ENCODE peak calls at places on chromosomes 12 and 14, in six cellular contexts. X is body of pancreas, F is stomach, N is uterus, S is ovary, I is HepG2. K is an unnamed sample. For H3K4me1, the result is how much of the 10 kb centered on the place peaks cover.

GRCh38 chr14:105490318-105490571 is 801 bp upstream of the TEDC1 start:
- DNase-seq in X (no peak), S (peak), I (no peak), F (no peak), N (no peak), K (no peak)

GRCh38 chr12:108332791-108333382 is 6.2 kb downstream of the CMKLR1 start:
- DNase-seq in F (no peak), I (no peak), X (no peak), N (no peak), S (no peak), K (peak)

GRCh38 chr12:118150625-118151024 is 14.7 kb downstream of the PEBP1 start:
- DNase-seq in I (no peak), N (no peak), F (no peak), X (no peak), S (no peak), K (no peak)

GRCh38 chr12:31020385-31021166 is 53.1 kb upstream of the DDX11 start:
- DNase-seq in N (no peak), S (no peak), F (peak), X (no peak), I (no peak), K (no peak)

GRCh38 chr14:81472096-81472800 is 61.4 kb downstream of the SEL1L start:
- DNase-seq in S (no peak), X (no peak), F (no peak), N (no peak), I (no peak), K (no peak)

GRCh38 chr12:27545666-27546065 is 21.7 kb downstream of the PPFIBP1 start:
- DNase-seq in X (no peak), S (no peak), N (no peak), I (no peak), F (no peak), K (no peak)

GRCh38 chr14:87869619-87870583 is 123.1 kb downstream of the GALC start:
- DNase-seq in X (no peak), F (no peak), I (no peak), S (no peak), N (no peak), K (no peak)

GRCh38 chr14:100406505-100407131 is 83.5 kb downstream of the SLC25A47 start:
- DNase-seq in I (peak), X (peak), F (peak), S (no peak), N (no peak), K (peak)

GRCh38 chr12:47808049-47808448 is 11.7 kb downstream of the HDAC7 start:
- DNase-seq in X (no peak), I (no peak), N (no peak), F (no peak), S (peak), K (peak)

GRCh38 chr14:65195042-65195719 is 92.9 kb upstream of the MAX start:
- DNase-seq in S (no peak), I (peak), N (no peak), F (no peak), X (no peak), K (no peak)

GRCh38 chr12:130508318-130508717 is 170.6 kb downstream of the PIWIL1 start:
- DNase-seq in S (no peak), N (no peak), I (no peak), X (no peak), F (no peak), K (no peak)

GRCh38 chr14:104370256-104370870 is 209.2 kb upstream of the C14orf180 start:
- DNase-seq in S (no peak), N (no peak), F (peak), I (peak), X (peak), K (peak)

GRCh38 chr14:105486974-105487448 is 325 bp downstream of the CRIP1 start:
- DNase-seq in F (no peak), I (no peak), X (no peak), N (peak), S (peak), K (no peak)

GRCh38 chr12:25421651-25422150 is 131.4 kb downstream of the LMNTD1 start:
- DNase-seq in I (no peak), F (no peak), S (no peak), N (no peak), X (no peak), K (no peak)

GRCh38 chr14:76597387-76597786 is 163.9 kb upstream of the VASH1 start:
- DNase-seq in I (no peak), F (no peak), X (no peak), S (no peak), N (no peak), K (no peak)

GRCh38 chr14:64279719-64280668 is 14.2 kb downstream of the ESR2 start:
- DNase-seq in I (no peak), N (no peak), X (no peak), F (peak), S (no peak), K (no peak)

GRCh38 chr12:120955232-120955631 is 23.1 kb upstream of the HNF1A start:
- DNase-seq in X (no peak), I (no peak), S (no peak), F (no peak), N (no peak), K (no peak)

GRCh38 chr12:7061138-7061537 is 620 bp downstream of the C1S start:
- DNase-seq in S (no peak), F (no peak), I (no peak), X (no peak), N (peak), K (no peak)

GRCh38 chr14:67653651-67654280 is 20.7 kb downstream of the VTI1B start:
- DNase-seq in I (no peak), S (no peak), N (no peak), X (no peak), F (no peak), K (no peak)

GRCh38 chr12:13209279-13210021 is 12.9 kb downstream of the EMP1 start:
- DNase-seq in S (no peak), I (no peak), F (no peak), X (no peak), N (no peak), K (no peak)

GRCh38 chr12:122871851-122872785 is 23.8 kb downstream of the VPS37B start:
- DNase-seq in N (peak), I (no peak), S (no peak), F (peak), X (peak), K (peak)

GRCh38 chr12:24455811-24456210 is 493.1 kb downstream of the BCAT1 start:
- DNase-seq in S (no peak), X (no peak), N (no peak), I (no peak), F (no peak), K (no peak)

GRCh38 chr14:64714432-64715025 is 10.3 kb downstream of the PLEKHG3 start:
- DNase-seq in N (peak), X (no peak), S (no peak), F (no peak), I (no peak), K (no peak)

GRCh38 chr12:26988703-26989102 is 25.5 kb downstream of the TM7SF3 start:
- DNase-seq in X (no peak), N (no peak), F (no peak), S (no peak), I (no peak), K (no peak)

GRCh38 chr12:123485756-123486155 is 27.8 kb downstream of the SNRNP35 start:
- DNase-seq in X (no peak), S (no peak), I (no peak), N (no peak), F (no peak), K (no peak)

GRCh38 chr12:32460638-32461037 is 61.3 kb downstream of the FGD4 start:
- DNase-seq in S (no peak), F (no peak), N (no peak), I (no peak), X (no peak), K (no peak)

GRCh38 chr14:81401420-81402122 is 1.4 kb upstream of the STON2 start:
- DNase-seq in F (no peak), S (no peak), N (no peak), X (no peak), I (no peak), K (no peak)

GRCh38 chr12:52655251-52655650 is 3.2 kb upstream of the KRT2 start:
- DNase-seq in F (no peak), X (no peak), N (no peak), I (no peak), S (no peak), K (no peak)

GRCh38 chr12:49413010-49413409 is 45.7 kb downstream of the SPATS2 start:
- DNase-seq in N (no peak), S (no peak), X (no peak), I (no peak), F (no peak), K (no peak)

GRCh38 chr12:26848156-26848825 is 15.3 kb upstream of the ITPR2 start:
- DNase-seq in X (no peak), N (no peak), F (no peak), I (no peak), S (no peak), K (no peak)

GRCh38 chr14:93938766-93939303 is 11.7 kb downstream of the FAM181A start:
- DNase-seq in F (no peak), S (no peak), I (no peak), N (no peak), X (no peak), K (no peak)

GRCh38 chr14:101538865-101539264 is 22.4 kb upstream of the DIO3 start:
- DNase-seq in X (no peak), S (no peak), N (no peak), F (no peak), I (no peak), K (no peak)

GRCh38 chr14:72699852-72700257 is 194.0 kb downstream of the DPF3 start:
- DNase-seq in X (no peak), N (no peak), I (no peak), S (no peak), F (no peak), K (no peak)

GRCh38 chr12:26379777-26380467 is 184.5 kb downstream of the SSPN start:
- DNase-seq in F (no peak), X (no peak), N (no peak), I (no peak), S (no peak), K (no peak)

GRCh38 chr14:91254456-91254855 is 10.0 kb upstream of the GPR68 start:
- DNase-seq in S (no peak), N (no peak), I (no peak), X (no peak), F (no peak), K (no peak)

GRCh38 chr14:49449749-49450148 is 136.4 kb downstream of the RPS29 start:
- DNase-seq in I (no peak), N (no peak), X (no peak), S (no peak), F (no peak), K (no peak)

DNA sequence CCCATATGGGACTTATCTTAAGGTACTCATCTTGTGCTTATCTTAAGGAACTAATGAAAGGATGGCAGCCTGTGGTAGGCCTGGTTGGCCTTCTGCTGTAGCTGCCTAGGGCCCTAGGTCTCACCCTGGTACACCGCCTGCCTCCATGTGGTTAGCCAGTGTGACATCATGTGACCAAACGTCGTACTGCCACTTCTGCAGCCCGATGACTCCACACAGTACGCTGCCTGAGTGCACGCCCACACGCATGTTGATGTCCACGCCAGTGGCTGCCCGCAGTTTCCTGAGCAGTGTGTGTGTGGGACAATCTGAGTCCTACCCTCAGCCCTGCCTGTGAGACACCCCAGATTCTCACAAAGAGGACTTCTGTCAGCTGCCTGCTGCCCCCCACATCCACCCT is 5.1 kb downstream of the ADCY4 start:
- DNase-seq in S (no peak), N (no peak), I (no peak), F (peak), X (peak), K (no peak)
- TF ChIP-seq POLR2A in S (no peak), N (no peak), I (no peak), F (no peak), X (no peak), K (no peak)

DNA sequence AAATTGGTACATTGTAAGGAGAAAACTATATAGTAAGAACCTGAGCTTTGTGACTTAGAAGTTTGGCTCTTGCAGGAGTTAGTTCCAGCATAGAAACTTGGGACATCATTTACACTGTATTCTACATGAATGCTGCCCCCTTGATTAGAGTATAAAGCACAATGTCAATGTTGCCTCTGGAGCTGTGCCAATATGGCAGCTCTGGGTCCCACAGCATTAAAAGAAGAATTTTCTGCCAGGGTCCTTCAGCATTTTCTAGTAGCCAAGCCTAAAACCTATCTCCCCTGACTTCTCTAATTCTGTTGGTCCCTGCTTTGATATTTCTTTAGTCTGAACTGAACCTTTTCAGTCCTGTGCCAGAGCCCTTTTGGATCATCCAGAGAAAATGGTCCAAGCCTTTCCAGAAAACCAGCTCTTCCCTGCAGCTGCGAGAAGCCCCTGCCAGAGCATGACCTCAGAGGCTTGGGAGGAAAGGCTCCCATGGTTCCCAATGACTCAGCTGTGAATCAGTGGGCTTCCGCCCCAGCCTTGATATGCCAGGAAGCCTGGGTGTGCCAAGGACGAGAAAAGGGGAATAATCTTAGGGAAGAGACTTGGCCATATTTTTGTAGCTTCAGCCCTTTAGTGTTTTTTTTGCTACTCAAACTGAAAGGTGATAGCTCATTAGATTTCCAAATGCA is 43.2 kb downstream of the PLEKHG7 start:
- DNase-seq in N (peak), X (peak), F (peak), S (peak), I (no peak), K (peak)
- H3K4me3 ChIP-seq in N (no peak), X (no peak), F (no peak), S (no peak), I (no peak), K (no peak)

GRCh38 chr12:57131896-57132744 is 3.8 kb downstream of the LRP1 start:
- DNase-seq in S (no peak), I (no peak), F (no peak), X (no peak), N (no peak), K (no peak)

GRCh38 chr12:57133916-57134315 is 5.6 kb downstream of the LRP1 start:
- DNase-seq in I (no peak), S (no peak), X (no peak), N (peak), F (no peak), K (no peak)

GRCh38 chr12:57130941-57131340 is 2.7 kb downstream of the LRP1 start:
- DNase-seq in N (no peak), S (no peak), X (no peak), I (peak), F (no peak), K (no peak)

GRCh38 chr12:57134949-57135348 is 6.7 kb downstream of the LRP1 start:
- DNase-seq in I (no peak), S (no peak), X (no peak), F (no peak), N (peak), K (no peak)

GRCh38 chr12:57133013-57133569 is 4.8 kb downstream of the LRP1 start:
- DNase-seq in I (no peak), X (no peak), S (no peak), N (peak), F (no peak), K (no peak)
- H3K4me1 ChIP-seq in I (half or more), X (under half), S (under half), N (under half), F (half or more), K (under half)

GRCh38 chr12:110347767-110348166 is 55.7 kb downstream of the ANAPC7 start:
- DNase-seq in S (no peak), F (no peak), X (no peak), N (no peak), I (no peak), K (no peak)

GRCh38 chr12:110349096-110349495 is 54.4 kb downstream of the ANAPC7 start:
- DNase-seq in I (no peak), X (no peak), S (no peak), F (no peak), N (no peak), K (no peak)

GRCh38 chr12:110351119-110351518 is 52.4 kb downstream of the ANAPC7 start:
- DNase-seq in N (no peak), F (no peak), X (no peak), I (no peak), S (no peak), K (no peak)

GRCh38 chr12:110348431-110349059 is 55.0 kb downstream of the ANAPC7 start:
- DNase-seq in I (no peak), F (no peak), N (no peak), X (no peak), S (no peak), K (no peak)

DNA sequence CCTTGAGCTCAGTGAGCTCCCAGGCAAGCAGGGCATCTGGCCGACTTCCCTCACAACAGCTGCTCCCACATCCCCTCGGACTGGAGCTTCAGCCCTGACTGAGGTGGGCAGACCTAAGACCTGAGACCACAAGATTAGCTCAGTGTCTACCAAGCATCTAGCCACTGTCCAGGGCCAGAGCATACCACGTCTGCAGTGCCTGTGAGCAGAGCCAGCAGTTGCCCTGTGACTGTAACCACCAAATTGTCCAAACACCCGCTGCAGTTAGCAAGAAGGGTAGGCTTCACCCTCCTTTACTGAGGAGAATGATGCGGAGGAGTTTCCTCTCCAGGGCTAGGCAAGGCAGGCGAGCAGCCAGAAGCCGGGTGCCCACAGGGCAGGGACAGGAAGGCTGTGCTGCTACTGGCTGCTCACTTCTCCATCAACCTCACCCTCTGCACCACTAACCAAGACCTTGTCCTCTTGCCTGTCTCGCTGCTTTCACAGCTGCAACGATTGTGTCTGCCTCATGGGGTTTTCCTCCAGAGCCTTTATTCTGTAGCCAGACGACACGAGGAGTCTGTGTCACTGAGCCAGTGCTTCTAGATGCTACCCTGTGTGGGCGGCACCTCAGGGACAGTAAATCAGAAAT is 53.9 kb downstream of the ANAPC7 start:
- DNase-seq in N (no peak), F (no peak), I (no peak), X (no peak), S (no peak), K (no peak)
- TF ChIP-seq POLR2A in N (no peak), F (no peak), I (peak), X (no peak), S (no peak), K (no peak)

GRCh38 chr14:98210045-98210678 is 1061.8 kb downstream of the BCL11B start:
- DNase-seq in S (no peak), I (no peak), F (no peak), N (no peak), X (no peak), K (no peak)

GRCh38 chr14:98207466-98207865 is 1064.5 kb downstream of the BCL11B start:
- DNase-seq in I (no peak), S (no peak), X (no peak), F (no peak), N (no peak), K (no peak)

GRCh38 chr14:98208074-98208675 is 1063.8 kb downstream of the BCL11B start:
- DNase-seq in I (no peak), S (no peak), X (no peak), F (no peak), N (no peak), K (no peak)

GRCh38 chr14:98204139-98204538 is 1067.9 kb downstream of the BCL11B start:
- DNase-seq in N (no peak), X (no peak), S (no peak), F (no peak), I (no peak), K (no peak)

DNA sequence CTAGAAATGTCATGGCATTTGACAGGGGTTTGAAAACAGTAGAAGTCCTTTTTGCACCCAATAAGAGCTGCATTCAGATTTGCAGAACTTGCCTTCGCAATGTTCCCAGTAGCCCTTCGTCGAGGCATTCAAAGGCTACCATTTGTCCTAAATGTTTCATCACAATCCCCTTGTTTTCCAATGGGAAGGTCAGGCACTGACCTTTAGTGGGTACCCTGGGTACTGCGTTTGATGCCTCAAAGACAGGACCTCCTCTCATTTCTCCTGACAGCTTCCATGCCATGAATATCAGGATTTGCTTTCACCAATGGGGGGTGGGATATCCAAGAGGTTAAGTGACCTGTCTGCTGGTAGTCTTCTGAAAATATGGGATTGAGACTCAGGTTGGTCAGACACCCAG is 1063.1 kb downstream of the BCL11B start:
- DNase-seq in I (no peak), S (no peak), N (no peak), F (no peak), X (no peak), K (no peak)
- H3K4me3 ChIP-seq in I (no peak), S (no peak), N (no peak), F (no peak), X (no peak), K (no peak)

K was measured in right lobe of liver.